ENCODE peak calls at places on chromosomes 12 and 14, in nine cellular contexts. One of them, this sample, is unnamed.

GRCh38 chr14:79585845-79586244 is 625.5 kb downstream of the DIO2 start:
- DNase-seq in brain microvascular endothelial cell: peak
- DNase-seq in effector memory CD4-positive, alpha-beta T cell: no peak
- DNase-seq in activated T-helper 1 cell treated with anti-CD3 and anti-CD28 coated beads, Interleukin-2, amount 50 U/mL, for 16 hours: no peak
- DNase-seq in spleen: no peak
- DNase-seq in NCI-H446 treated with DMSO at 0.1 percent for 48 hours: peak
- DNase-seq in Ammon's horn: peak
- DNase-seq in DMS153: no peak
- DNase-seq in NCI-H2081: no peak
- DNase-seq in this sample: no peak

GRCh38 chr12:51482808-51483532 is 58.3 kb downstream of the SLC4A8 start:
- DNase-seq in activated T-helper 1 cell treated with anti-CD3 and anti-CD28 coated beads, Interleukin-2, amount 50 U/mL, for 16 hours: no peak
- DNase-seq in NCI-H446 treated with DMSO at 0.1 percent for 48 hours: no peak
- DNase-seq in Ammon's horn: no peak
- DNase-seq in DMS153: no peak
- DNase-seq in effector memory CD4-positive, alpha-beta T cell: no peak
- DNase-seq in spleen: no peak
- DNase-seq in brain microvascular endothelial cell: no peak
- DNase-seq in NCI-H2081: no peak
- DNase-seq in this sample: peak

GRCh38 chr14:46384611-46385010 is 267.0 kb downstream of the RPL10L start:
- DNase-seq in effector memory CD4-positive, alpha-beta T cell: no peak
- DNase-seq in Ammon's horn: no peak
- DNase-seq in NCI-H2081: no peak
- DNase-seq in spleen: peak
- DNase-seq in NCI-H446 treated with DMSO at 0.1 percent for 48 hours: no peak
- DNase-seq in DMS153: no peak
- DNase-seq in activated T-helper 1 cell treated with anti-CD3 and anti-CD28 coated beads, Interleukin-2, amount 50 U/mL, for 16 hours: no peak
- DNase-seq in brain microvascular endothelial cell: no peak
- DNase-seq in this sample: no peak

GRCh38 chr12:51846911-51847829 is 1.3 kb downstream of the FIGNL2 start:
- DNase-seq in brain microvascular endothelial cell: no peak
- DNase-seq in spleen: peak
- DNase-seq in Ammon's horn: no peak
- DNase-seq in effector memory CD4-positive, alpha-beta T cell: peak
- DNase-seq in NCI-H446 treated with DMSO at 0.1 percent for 48 hours: no peak
- DNase-seq in DMS153: no peak
- DNase-seq in activated T-helper 1 cell treated with anti-CD3 and anti-CD28 coated beads, Interleukin-2, amount 50 U/mL, for 16 hours: no peak
- DNase-seq in NCI-H2081: no peak
- DNase-seq in this sample: peak

GRCh38 chr12:110677206-110677911 is 11.6 kb downstream of the HVCN1 start:
- DNase-seq in NCI-H2081: no peak
- DNase-seq in NCI-H446 treated with DMSO at 0.1 percent for 48 hours: no peak
- DNase-seq in DMS153: no peak
- DNase-seq in spleen: peak
- DNase-seq in Ammon's horn: peak
- DNase-seq in brain microvascular endothelial cell: no peak
- DNase-seq in activated T-helper 1 cell treated with anti-CD3 and anti-CD28 coated beads, Interleukin-2, amount 50 U/mL, for 16 hours: no peak
- DNase-seq in effector memory CD4-positive, alpha-beta T cell: no peak
- DNase-seq in this sample: no peak

GRCh38 chr12:6769003-6769389 is 2.8 kb downstream of the PTMS start:
- DNase-seq in NCI-H446 treated with DMSO at 0.1 percent for 48 hours: peak
- DNase-seq in spleen: no peak
- DNase-seq in effector memory CD4-positive, alpha-beta T cell: no peak
- DNase-seq in NCI-H2081: peak
- DNase-seq in activated T-helper 1 cell treated with anti-CD3 and anti-CD28 coated beads, Interleukin-2, amount 50 U/mL, for 16 hours: no peak
- DNase-seq in brain microvascular endothelial cell: no peak
- DNase-seq in DMS153: peak
- DNase-seq in Ammon's horn: no peak
- DNase-seq in this sample: no peak

GRCh38 chr12:55927588-55928502 is at the start of gene PYM1:
- DNase-seq in NCI-H446 treated with DMSO at 0.1 percent for 48 hours: peak
- DNase-seq in effector memory CD4-positive, alpha-beta T cell: peak
- DNase-seq in NCI-H2081: peak
- DNase-seq in DMS153: peak
- DNase-seq in Ammon's horn: peak
- DNase-seq in brain microvascular endothelial cell: peak
- DNase-seq in spleen: peak
- DNase-seq in activated T-helper 1 cell treated with anti-CD3 and anti-CD28 coated beads, Interleukin-2, amount 50 U/mL, for 16 hours: peak
- DNase-seq in this sample: peak

GRCh38 chr12:107990325-107990724 is 138.8 kb upstream of the WSCD2 start:
- DNase-seq in DMS153: no peak
- DNase-seq in Ammon's horn: peak
- DNase-seq in brain microvascular endothelial cell: peak
- DNase-seq in NCI-H446 treated with DMSO at 0.1 percent for 48 hours: no peak
- DNase-seq in spleen: no peak
- DNase-seq in effector memory CD4-positive, alpha-beta T cell: peak
- DNase-seq in NCI-H2081: peak
- DNase-seq in activated T-helper 1 cell treated with anti-CD3 and anti-CD28 coated beads, Interleukin-2, amount 50 U/mL, for 16 hours: no peak
- DNase-seq in this sample: no peak

GRCh38 chr14:106844608-106845285 is 1318.4 kb downstream of the TMEM121 start:
- DNase-seq in NCI-H2081: no peak
- DNase-seq in Ammon's horn: peak
- DNase-seq in effector memory CD4-positive, alpha-beta T cell: peak
- DNase-seq in activated T-helper 1 cell treated with anti-CD3 and anti-CD28 coated beads, Interleukin-2, amount 50 U/mL, for 16 hours: peak
- DNase-seq in spleen: peak
- DNase-seq in NCI-H446 treated with DMSO at 0.1 percent for 48 hours: no peak
- DNase-seq in brain microvascular endothelial cell: no peak
- DNase-seq in DMS153: no peak
- DNase-seq in this sample: no peak

This sample was measured in hepatic stellate cell.